ENCODE peak calls at places on chromosomes 4 and X, in five cellular contexts. G, W, S, F and V are unnamed samples.

GRCh38 chr4:134708026-134708425 is 506.4 kb upstream of the PABPC4L start:
- DNase-seq in G (no peak), W (no peak), S (no peak), F (no peak), V (no peak)

GRCh38 chr4:166527500-166527899 is 654.5 kb downstream of the TLL1 start:
- DNase-seq in G (no peak), W (no peak), S (no peak), F (no peak), V (peak)

GRCh38 chrX:22533898-22534297 is 261.2 kb downstream of the CBLL2 start:
- DNase-seq in G (no peak), W (no peak), S (no peak), F (no peak), V (no peak)

GRCh38 chr4:38967260-38968095 is 64.7 kb downstream of the TMEM156 start:
- DNase-seq in G (peak), W (no peak), S (no peak), F (no peak), V (no peak)

GRCh38 chr4:20422398-20422797 is 170.7 kb downstream of the SLIT2 start:
- DNase-seq in G (no peak), W (peak), S (no peak), F (peak), V (peak)

GRCh38 chr4:111689214-111689613 is 456.0 kb upstream of the FAM241A start:
- DNase-seq in G (peak), W (no peak), S (no peak), F (no peak), V (no peak)

GRCh38 chr4:11599044-11599443 is 170.3 kb upstream of the HS3ST1 start:
- DNase-seq in G (no peak), W (no peak), S (no peak), F (no peak), V (no peak)

GRCh38 chrX:18885317-18886004 is 98.5 kb downstream of the PHKA2 start:
- DNase-seq in G (no peak), W (no peak), S (no peak), F (no peak), V (peak)

GRCh38 chr4:80197601-80198444 is 520 bp downstream of the PRDM8 start:
- DNase-seq in G (no peak), W (no peak), S (no peak), F (peak), V (no peak)

GRCh38 chrX:51834076-51834475 is 59.3 kb upstream of the MAGED1 start:
- DNase-seq in G (no peak), W (no peak), S (no peak), F (no peak), V (peak)

GRCh38 chrX:72247206-72247944 is 8.5 kb upstream of the ERCC6L start:
- DNase-seq in G (no peak), W (peak), S (no peak), F (no peak), V (no peak)

GRCh38 chr4:7941111-7942018 is 1.7 kb upstream of the AFAP1 start:
- DNase-seq in G (no peak), W (no peak), S (no peak), F (no peak), V (no peak)

GRCh38 chr4:13207224-13207623 is 276.9 kb downstream of the RAB28 start:
- DNase-seq in G (no peak), W (no peak), S (no peak), F (no peak), V (no peak)

GRCh38 chr4:30208731-30209435 is 511.3 kb upstream of the PCDH7 start:
- DNase-seq in G (no peak), W (no peak), S (no peak), F (no peak), V (no peak)

GRCh38 chrX:40526412-40526811 is 54.4 kb upstream of the ATP6AP2 start:
- DNase-seq in G (no peak), W (no peak), S (no peak), F (no peak), V (no peak)

GRCh38 chr4:42965326-42965725 is 72.8 kb downstream of the GRXCR1 start:
- DNase-seq in G (no peak), W (no peak), S (no peak), F (peak), V (no peak)

GRCh38 chr4:40479378-40479777 is 144.2 kb downstream of the CHRNA9 start:
- DNase-seq in G (no peak), W (no peak), S (no peak), F (no peak), V (no peak)

GRCh38 chrX:153521034-153521433 is 3.6 kb downstream of the ATP2B3 start:
- DNase-seq in G (no peak), W (no peak), S (no peak), F (no peak), V (no peak)

GRCh38 chr4:156939801-156940200 is 31.8 kb downstream of the PDGFC start:
- DNase-seq in G (no peak), W (no peak), S (no peak), F (no peak), V (no peak)

GRCh38 chr4:37453361-37454262 is 209.1 kb downstream of the NWD2 start:
- DNase-seq in G (no peak), W (peak), S (peak), F (peak), V (no peak)

GRCh38 chrX:153635788-153636668 is 11.0 kb upstream of the DUSP9 start:
- DNase-seq in G (no peak), W (peak), S (no peak), F (no peak), V (peak)

GRCh38 chrX:307261-308111 is 11.1 kb downstream of the GTPBP6 start:
- DNase-seq in G (no peak), W (no peak), S (no peak), F (no peak), V (no peak)

GRCh38 chr4:4990857-4991540 is 28.3 kb downstream of the CYTL1 start:
- DNase-seq in G (peak), W (no peak), S (no peak), F (no peak), V (no peak)

GRCh38 chr4:166091146-166091545 is 218.1 kb downstream of the TLL1 start:
- DNase-seq in G (no peak), W (peak), S (no peak), F (no peak), V (no peak)

GRCh38 chr4:127586922-127587571 is 45.7 kb upstream of the INTU start:
- DNase-seq in G (peak), W (peak), S (no peak), F (no peak), V (peak)

GRCh38 chr4:144449623-144450022 is 196.3 kb upstream of the HHIP start:
- DNase-seq in G (no peak), W (no peak), S (no peak), F (no peak), V (no peak)

GRCh38 chrX:153396320-153397195 is 4.6 kb downstream of the PNMA6E start:
- DNase-seq in G (no peak), W (no peak), S (no peak), F (no peak), V (no peak)

GRCh38 chr4:57064811-57065711 is 45.1 kb downstream of the IGFBP7 start:
- DNase-seq in G (no peak), W (no peak), S (no peak), F (no peak), V (no peak)

GRCh38 chr4:169484485-169484884 is 127.9 kb downstream of the NEK1 start:
- DNase-seq in G (no peak), W (no peak), S (no peak), F (peak), V (no peak)

GRCh38 chr4:137819964-137820383 is 287.7 kb upstream of the PCDH18 start:
- DNase-seq in G (peak), W (peak), S (no peak), F (no peak), V (peak)

GRCh38 chr4:21380861-21381260 is 567.7 kb downstream of the KCNIP4 start:
- DNase-seq in G (no peak), W (peak), S (no peak), F (peak), V (no peak)

GRCh38 chr4:140776551-140776950 is 20.4 kb upstream of the TBC1D9 start:
- DNase-seq in G (no peak), W (no peak), S (no peak), F (no peak), V (no peak)

GRCh38 chr4:1997712-1998111 is 11.1 kb downstream of the NELFA start:
- DNase-seq in G (no peak), W (no peak), S (no peak), F (no peak), V (no peak)

GRCh38 chr4:119646347-119647071 is 17.9 kb upstream of the PDE5A start:
- DNase-seq in G (peak), W (peak), S (no peak), F (no peak), V (no peak)

GRCh38 chrX:123830309-123830708 is 29.5 kb upstream of the XIAP start:
- DNase-seq in G (no peak), W (no peak), S (no peak), F (peak), V (no peak)

GRCh38 chr4:184024637-184025036 is 119.5 kb downstream of the STOX2 start:
- DNase-seq in G (no peak), W (no peak), S (no peak), F (no peak), V (no peak)

GRCh38 chr4:33390977-33391376 is 2670.8 kb downstream of the PCDH7 start:
- DNase-seq in G (no peak), W (no peak), S (no peak), F (no peak), V (no peak)

GRCh38 chr4:170089274-170089742 is 448 bp downstream of the AADAT start:
- DNase-seq in G (peak), W (peak), S (peak), F (peak), V (peak)

GRCh38 chrX:83185010-83185409 is 323.1 kb upstream of the POU3F4 start:
- DNase-seq in G (no peak), W (no peak), S (no peak), F (no peak), V (no peak)

GRCh38 chr4:184472540-184473264 is 1.6 kb downstream of the IRF2 start:
- DNase-seq in G (peak), W (peak), S (peak), F (peak), V (no peak)